ENCODE peak calls at places on chromosomes 3 and 15, in five cellular contexts. One of them, this sample, is unnamed.
A peak's percentile ranks its signal among the peaks of the same experiment; 100 is the strongest.

GRCh38 chr3:133413166-133414020 is 13.5 kb downstream of the BFSP2 start:
- DNase-seq in CD4-positive, CD25-positive, alpha-beta regulatory T cell: no peak
- DNase-seq in uterus: no peak
- DNase-seq in IMR-90: peak; percentile 58
- DNase-seq in mucosa of descending colon: peak; percentile 5
- DNase-seq in this sample: no peak

GRCh38 chr3:5464684-5465083 is 277.2 kb downstream of the EDEM1 start:
- DNase-seq in CD4-positive, CD25-positive, alpha-beta regulatory T cell: no peak
- DNase-seq in uterus: no peak
- DNase-seq in IMR-90: no peak
- DNase-seq in mucosa of descending colon: no peak
- DNase-seq in this sample: no peak

GRCh38 chr3:34419801-34420200 is 621.4 kb downstream of the PDCD6IP start:
- DNase-seq in CD4-positive, CD25-positive, alpha-beta regulatory T cell: no peak
- DNase-seq in uterus: no peak
- DNase-seq in IMR-90: no peak
- DNase-seq in mucosa of descending colon: no peak
- DNase-seq in this sample: no peak

GRCh38 chr15:70362911-70363310 is 265.2 kb upstream of the TLE3 start:
- DNase-seq in CD4-positive, CD25-positive, alpha-beta regulatory T cell: no peak
- DNase-seq in uterus: no peak
- DNase-seq in IMR-90: peak; percentile 18
- DNase-seq in mucosa of descending colon: peak; percentile 35
- DNase-seq in this sample: no peak

GRCh38 chr15:60179786-60180391 is 175.8 kb downstream of the FOXB1 start:
- DNase-seq in CD4-positive, CD25-positive, alpha-beta regulatory T cell: peak; percentile 62
- DNase-seq in uterus: no peak
- DNase-seq in IMR-90: peak; percentile 61
- DNase-seq in mucosa of descending colon: peak; percentile 66
- DNase-seq in this sample: peak; percentile 19

GRCh38 chr3:141933421-141934300 is 57.2 kb downstream of the ATP1B3 start:
- DNase-seq in CD4-positive, CD25-positive, alpha-beta regulatory T cell: no peak
- DNase-seq in uterus: no peak
- DNase-seq in IMR-90: no peak
- DNase-seq in mucosa of descending colon: no peak
- DNase-seq in this sample: no peak

GRCh38 chr3:100335137-100335833 is 728 bp downstream of the NIT2 start:
- DNase-seq in CD4-positive, CD25-positive, alpha-beta regulatory T cell: peak; percentile 55
- DNase-seq in uterus: peak; percentile 19
- DNase-seq in IMR-90: no peak
- DNase-seq in mucosa of descending colon: peak; percentile 29
- DNase-seq in this sample: peak; percentile 55

GRCh38 chr3:43960448-43960840 is 269.7 kb downstream of the ABHD5 start:
- DNase-seq in CD4-positive, CD25-positive, alpha-beta regulatory T cell: no peak
- DNase-seq in uterus: no peak
- DNase-seq in IMR-90: no peak
- DNase-seq in mucosa of descending colon: peak; percentile 45
- DNase-seq in this sample: no peak

GRCh38 chr15:98794754-98795153 is 146.4 kb downstream of the IGF1R start:
- DNase-seq in CD4-positive, CD25-positive, alpha-beta regulatory T cell: no peak
- DNase-seq in uterus: no peak
- DNase-seq in IMR-90: peak; percentile 80
- DNase-seq in mucosa of descending colon: no peak
- DNase-seq in this sample: no peak

GRCh38 chr3:123997543-123997942 is 5.6 kb upstream of the ROPN1 start:
- DNase-seq in CD4-positive, CD25-positive, alpha-beta regulatory T cell: no peak
- DNase-seq in uterus: no peak
- DNase-seq in IMR-90: peak; percentile 3
- DNase-seq in mucosa of descending colon: no peak
- DNase-seq in this sample: no peak

GRCh38 chr3:69915726-69916125 is 83.8 kb upstream of the SAMMSON start:
- DNase-seq in CD4-positive, CD25-positive, alpha-beta regulatory T cell: no peak
- DNase-seq in uterus: no peak
- DNase-seq in IMR-90: no peak
- DNase-seq in mucosa of descending colon: no peak
- DNase-seq in this sample: no peak

GRCh38 chr15:72766025-72766424 is 17.5 kb downstream of the ADPGK start:
- DNase-seq in CD4-positive, CD25-positive, alpha-beta regulatory T cell: no peak
- DNase-seq in uterus: no peak
- DNase-seq in IMR-90: no peak
- DNase-seq in mucosa of descending colon: no peak
- DNase-seq in this sample: no peak

GRCh38 chr3:155007729-155008128 is 72.4 kb upstream of the MME start:
- DNase-seq in CD4-positive, CD25-positive, alpha-beta regulatory T cell: no peak
- DNase-seq in uterus: no peak
- DNase-seq in IMR-90: no peak
- DNase-seq in mucosa of descending colon: no peak
- DNase-seq in this sample: no peak

GRCh38 chr3:79534732-79535131 is 233.1 kb downstream of the ROBO1 start:
- DNase-seq in CD4-positive, CD25-positive, alpha-beta regulatory T cell: no peak
- DNase-seq in uterus: no peak
- DNase-seq in IMR-90: no peak
- DNase-seq in mucosa of descending colon: no peak
- DNase-seq in this sample: no peak

GRCh38 chr3:98692787-98693473 is 70.2 kb upstream of the ST3GAL6 start:
- DNase-seq in CD4-positive, CD25-positive, alpha-beta regulatory T cell: no peak
- DNase-seq in uterus: no peak
- DNase-seq in IMR-90: no peak
- DNase-seq in mucosa of descending colon: no peak
- DNase-seq in this sample: no peak

GRCh38 chr3:9497821-9498565 is 55.6 kb downstream of the LHFPL4 start:
- DNase-seq in CD4-positive, CD25-positive, alpha-beta regulatory T cell: no peak
- DNase-seq in uterus: no peak
- DNase-seq in IMR-90: peak; percentile 74
- DNase-seq in mucosa of descending colon: no peak
- DNase-seq in this sample: no peak

GRCh38 chr3:150840733-150841515 is 64.3 kb downstream of the MINDY4B start:
- DNase-seq in CD4-positive, CD25-positive, alpha-beta regulatory T cell: peak; percentile 4
- DNase-seq in uterus: no peak
- DNase-seq in IMR-90: no peak
- DNase-seq in mucosa of descending colon: no peak
- DNase-seq in this sample: no peak

GRCh38 chr3:114219741-114220140 is 17.6 kb downstream of the ZNF80 start:
- DNase-seq in CD4-positive, CD25-positive, alpha-beta regulatory T cell: no peak
- DNase-seq in uterus: no peak
- DNase-seq in IMR-90: no peak
- DNase-seq in mucosa of descending colon: no peak
- DNase-seq in this sample: no peak

GRCh38 chr3:50587806-50588758 is 18.8 kb downstream of the HEMK1 start:
- DNase-seq in CD4-positive, CD25-positive, alpha-beta regulatory T cell: peak; percentile 89
- DNase-seq in uterus: no peak
- DNase-seq in IMR-90: no peak
- DNase-seq in mucosa of descending colon: no peak
- DNase-seq in this sample: no peak

GRCh38 chr15:68829068-68829467 is 8.4 kb upstream of the ANP32A start:
- DNase-seq in CD4-positive, CD25-positive, alpha-beta regulatory T cell: peak; percentile 61
- DNase-seq in uterus: no peak
- DNase-seq in IMR-90: no peak
- DNase-seq in mucosa of descending colon: no peak
- DNase-seq in this sample: no peak

GRCh38 chr3:94173667-94174434 is 111.0 kb downstream of the NSUN3 start:
- DNase-seq in CD4-positive, CD25-positive, alpha-beta regulatory T cell: no peak
- DNase-seq in uterus: no peak
- DNase-seq in IMR-90: peak; percentile 0
- DNase-seq in mucosa of descending colon: no peak
- DNase-seq in this sample: no peak

GRCh38 chr3:171285287-171285686 is 174.9 kb downstream of the TNIK start:
- DNase-seq in CD4-positive, CD25-positive, alpha-beta regulatory T cell: no peak
- DNase-seq in uterus: no peak
- DNase-seq in IMR-90: no peak
- DNase-seq in mucosa of descending colon: no peak
- DNase-seq in this sample: no peak

GRCh38 chr3:139868773-139869172 is 66.2 kb upstream of the CLSTN2 start:
- DNase-seq in CD4-positive, CD25-positive, alpha-beta regulatory T cell: no peak
- DNase-seq in uterus: no peak
- DNase-seq in IMR-90: no peak
- DNase-seq in mucosa of descending colon: no peak
- DNase-seq in this sample: no peak

GRCh38 chr3:12993623-12994356 is 79.4 kb downstream of the IQSEC1 start:
- DNase-seq in CD4-positive, CD25-positive, alpha-beta regulatory T cell: no peak
- DNase-seq in uterus: peak; percentile 39
- DNase-seq in IMR-90: no peak
- DNase-seq in mucosa of descending colon: no peak
- DNase-seq in this sample: no peak

GRCh38 chr3:131501949-131502348 is 822 bp downstream of the MRPL3 start:
- DNase-seq in CD4-positive, CD25-positive, alpha-beta regulatory T cell: peak; percentile 31
- DNase-seq in uterus: no peak
- DNase-seq in IMR-90: no peak
- DNase-seq in mucosa of descending colon: peak; percentile 10
- DNase-seq in this sample: no peak

GRCh38 chr15:83881156-83881555 is 227.2 kb downstream of the ADAMTSL3 start:
- DNase-seq in CD4-positive, CD25-positive, alpha-beta regulatory T cell: no peak
- DNase-seq in uterus: no peak
- DNase-seq in IMR-90: no peak
- DNase-seq in mucosa of descending colon: no peak
- DNase-seq in this sample: no peak

GRCh38 chr3:161323926-161324621 is 47.2 kb downstream of the SPTSSB start:
- DNase-seq in CD4-positive, CD25-positive, alpha-beta regulatory T cell: no peak
- DNase-seq in uterus: no peak
- DNase-seq in IMR-90: no peak
- DNase-seq in mucosa of descending colon: no peak
- DNase-seq in this sample: no peak

GRCh38 chr3:64595253-64595694 is 92.5 kb downstream of the ADAMTS9 start:
- DNase-seq in CD4-positive, CD25-positive, alpha-beta regulatory T cell: no peak
- DNase-seq in uterus: peak; percentile 71
- DNase-seq in IMR-90: peak; percentile 70
- DNase-seq in mucosa of descending colon: no peak
- DNase-seq in this sample: no peak

GRCh38 chr15:38130200-38130567 is 122.5 kb upstream of the SPRED1 start:
- DNase-seq in CD4-positive, CD25-positive, alpha-beta regulatory T cell: no peak
- DNase-seq in uterus: no peak
- DNase-seq in IMR-90: no peak
- DNase-seq in mucosa of descending colon: no peak
- DNase-seq in this sample: no peak

GRCh38 chr3:46208167-46208704 is at the start of gene CCR1:
- DNase-seq in CD4-positive, CD25-positive, alpha-beta regulatory T cell: peak; percentile 72
- DNase-seq in uterus: no peak
- DNase-seq in IMR-90: peak; percentile 10
- DNase-seq in mucosa of descending colon: peak; percentile 65
- DNase-seq in this sample: peak; percentile 77
- H3K4me3 ChIP-seq in CD4-positive, CD25-positive, alpha-beta regulatory T cell: peak within 1 kb of the TSS; percentile 49
- H3K4me3 ChIP-seq in uterus: no peak within 1 kb of the TSS
- H3K4me3 ChIP-seq in IMR-90: no peak within 1 kb of the TSS
- H3K4me3 ChIP-seq in mucosa of descending colon: no peak within 1 kb of the TSS
- H3K4me3 ChIP-seq in this sample: peak within 1 kb of the TSS; percentile 24

DNA sequence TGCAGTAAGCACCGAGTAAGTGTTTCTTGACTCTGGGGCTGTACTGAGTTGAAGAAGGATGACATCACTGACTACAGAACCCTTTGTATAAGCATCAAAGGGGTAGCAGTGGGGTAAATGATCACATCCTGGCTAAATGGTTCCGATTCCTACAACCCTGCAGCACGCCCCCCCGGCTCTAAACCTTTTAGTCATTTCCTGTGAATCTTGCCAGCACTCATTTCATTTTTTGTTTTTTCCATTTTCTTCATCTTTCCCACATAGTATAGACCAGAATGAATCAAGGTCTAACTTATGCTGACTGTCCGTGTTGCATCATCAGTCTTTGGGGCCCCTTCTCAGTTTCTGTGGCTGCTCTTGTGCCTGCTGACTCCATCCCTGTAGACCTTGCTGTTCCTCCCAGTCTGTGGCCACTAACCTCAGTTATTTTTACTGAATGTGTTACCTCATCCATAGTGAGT is 383.1 kb upstream of the TPRG1 start:
- DNase-seq in CD4-positive, CD25-positive, alpha-beta regulatory T cell: peak; percentile 76
- DNase-seq in uterus: no peak
- DNase-seq in IMR-90: peak; percentile 97
- DNase-seq in mucosa of descending colon: no peak
- DNase-seq in this sample: no peak
- H3K4me3 ChIP-seq in CD4-positive, CD25-positive, alpha-beta regulatory T cell: no peak overlapping the region
- H3K4me3 ChIP-seq in uterus: no peak overlapping the region
- H3K4me3 ChIP-seq in IMR-90: no peak overlapping the region
- H3K4me3 ChIP-seq in mucosa of descending colon: no peak overlapping the region
- H3K4me3 ChIP-seq in this sample: no peak overlapping the region

DNA sequence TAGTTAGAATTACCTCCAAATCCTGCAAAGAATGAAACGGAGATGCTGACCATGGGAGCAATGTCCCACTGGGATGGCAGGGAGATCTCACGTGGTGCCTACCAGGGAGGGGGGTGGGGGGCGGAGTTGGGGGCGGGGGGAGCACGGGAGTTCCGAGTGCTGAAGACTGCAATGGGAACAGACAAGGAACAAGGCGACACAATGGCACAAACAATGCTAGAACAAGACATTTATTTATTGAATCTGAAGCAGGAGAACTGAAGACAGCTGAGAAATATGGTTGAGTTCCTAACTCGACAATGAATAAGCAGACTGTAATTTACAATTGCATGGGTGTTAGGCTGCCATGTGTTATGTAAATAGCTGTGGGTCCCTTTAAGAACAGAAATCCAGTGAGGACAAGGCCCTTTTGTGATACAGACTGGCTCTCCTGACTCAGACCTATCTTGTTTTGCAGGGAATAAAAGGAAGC is 91.2 kb downstream of the AQP9 start:
- DNase-seq in CD4-positive, CD25-positive, alpha-beta regulatory T cell: no peak
- DNase-seq in uterus: no peak
- DNase-seq in IMR-90: peak; percentile 21
- DNase-seq in mucosa of descending colon: no peak
- DNase-seq in this sample: no peak
- H3K4me3 ChIP-seq in CD4-positive, CD25-positive, alpha-beta regulatory T cell: no peak overlapping the region
- H3K4me3 ChIP-seq in uterus: no peak overlapping the region
- H3K4me3 ChIP-seq in IMR-90: no peak overlapping the region
- H3K4me3 ChIP-seq in mucosa of descending colon: no peak overlapping the region
- H3K4me3 ChIP-seq in this sample: no peak overlapping the region

GRCh38 chr3:45462522-45463262 is 74.3 kb downstream of the LARS2 start:
- DNase-seq in CD4-positive, CD25-positive, alpha-beta regulatory T cell: peak; percentile 4
- DNase-seq in uterus: no peak
- DNase-seq in IMR-90: peak; percentile 21
- DNase-seq in mucosa of descending colon: no peak
- DNase-seq in this sample: no peak

GRCh38 chr3:45465192-45465591 is 76.8 kb downstream of the LARS2 start:
- DNase-seq in CD4-positive, CD25-positive, alpha-beta regulatory T cell: no peak
- DNase-seq in uterus: no peak
- DNase-seq in IMR-90: no peak
- DNase-seq in mucosa of descending colon: no peak
- DNase-seq in this sample: no peak

GRCh38 chr3:45468326-45468725 is 80.0 kb downstream of the LARS2 start:
- DNase-seq in CD4-positive, CD25-positive, alpha-beta regulatory T cell: no peak
- DNase-seq in uterus: no peak
- DNase-seq in IMR-90: no peak
- DNase-seq in mucosa of descending colon: no peak
- DNase-seq in this sample: no peak

GRCh38 chr3:45464336-45464809 is 76.0 kb downstream of the LARS2 start:
- DNase-seq in CD4-positive, CD25-positive, alpha-beta regulatory T cell: peak; percentile 49
- DNase-seq in uterus: no peak
- DNase-seq in IMR-90: peak; percentile 18
- DNase-seq in mucosa of descending colon: peak; percentile 51
- DNase-seq in this sample: no peak
- H3K4me3 ChIP-seq in CD4-positive, CD25-positive, alpha-beta regulatory T cell: no peak overlapping the region
- H3K4me3 ChIP-seq in uterus: no peak overlapping the region
- H3K4me3 ChIP-seq in IMR-90: no peak overlapping the region
- H3K4me3 ChIP-seq in mucosa of descending colon: no peak overlapping the region
- H3K4me3 ChIP-seq in this sample: no peak overlapping the region

This sample was measured in GM12864.